ENCODE peak calls at places on chromosomes 6 and 20, in four cellular contexts. S, I, V and P are unnamed samples.
A peak's percentile ranks its signal among the peaks of the same experiment; 100 is the strongest.

GRCh38 chr6:167396659-167397490 is 72.0 kb downstream of the TTLL2 start:
- DNase-seq in V (no peak), I (no peak), S (no peak), P (no peak)

GRCh38 chr20:61959301-61959700 is 106.4 kb downstream of the TAF4 start:
- DNase-seq in S (no peak), I (no peak), V (no peak), P (no peak)

GRCh38 chr6:56652994-56653393 is 10.3 kb upstream of the DST start:
- DNase-seq in I (no peak), V (no peak), S (no peak), P (no peak)

GRCh38 chr6:168713839-168714238 is 272.9 kb downstream of the SMOC2 start:
- DNase-seq in I (no peak), S (no peak), V (no peak), P (no peak)

GRCh38 chr6:136539967-136540366 is 10.3 kb downstream of the MAP7 start:
- DNase-seq in S (no peak), I (no peak), V (no peak), P (no peak)

GRCh38 chr6:12279322-12280098 is 10.7 kb upstream of the EDN1 start:
- DNase-seq in S (no peak), I (no peak), V (no peak), P (no peak)

GRCh38 chr6:163999475-164000125 is 585.1 kb downstream of the QKI start:
- DNase-seq in I (no peak), V (no peak), S (no peak), P (no peak)

GRCh38 chr20:38252292-38253288 is 7.9 kb downstream of the KIAA1755 start:
- DNase-seq in V (no peak), S (no peak), I (no peak), P (no peak)

GRCh38 chr6:2857580-2858337 is 16.1 kb upstream of the SERPINB1 start:
- DNase-seq in I (peak; percentile 82), S (peak; percentile 89), V (no peak), P (peak; percentile 64)

GRCh38 chr20:3340443-3340842 is 67.0 kb downstream of the DNAAF9 start:
- DNase-seq in S (peak; percentile 78), V (no peak), I (no peak), P (peak; percentile 84)

GRCh38 chr6:156585859-156586258 is 191.3 kb upstream of the ARID1B start:
- DNase-seq in S (no peak), V (no peak), I (no peak), P (no peak)

GRCh38 chr20:9919271-9920014 is 80.6 kb upstream of the PAK5 start:
- DNase-seq in I (no peak), S (no peak), V (no peak), P (no peak)

GRCh38 chr6:47587503-47587902 is 109.9 kb downstream of the CD2AP start:
- DNase-seq in I (no peak), S (no peak), V (no peak), P (no peak)

GRCh38 chr6:4714961-4715501 is 61.2 kb upstream of the CDYL start:
- DNase-seq in V (no peak), I (no peak), S (no peak), P (no peak)